ENCODE peak calls at places on chromosomes 2 and 18, in four cellular contexts. One of them, this sample, is unnamed.

GRCh38 chr2:81327916-81328315 is 1023.4 kb upstream of the LRRTM1 start:
- DNase-seq in neural progenitor cell: no peak
- DNase-seq in esophagus squamous epithelium: no peak
- DNase-seq in uterus: no peak
- DNase-seq in this sample: no peak

GRCh38 chr2:139835101-139835500 is 1054.9 kb upstream of the NXPH2 start:
- DNase-seq in neural progenitor cell: no peak
- DNase-seq in esophagus squamous epithelium: no peak
- DNase-seq in uterus: no peak
- DNase-seq in this sample: no peak

GRCh38 chr2:176128172-176129012 is 1.1 kb upstream of the HOXD8 start:
- DNase-seq in uterus: peak; percentile 48
- DNase-seq in neural progenitor cell: peak; percentile 68
- DNase-seq in esophagus squamous epithelium: no peak
- DNase-seq in this sample: no peak

GRCh38 chr2:84386326-84386995 is 72.6 kb downstream of the SUCLG1 start:
- DNase-seq in neural progenitor cell: peak; percentile 46
- DNase-seq in uterus: no peak
- DNase-seq in esophagus squamous epithelium: no peak
- DNase-seq in this sample: no peak

GRCh38 chr2:119327431-119327830 is 39.2 kb downstream of the C2orf76 start:
- DNase-seq in neural progenitor cell: no peak
- DNase-seq in esophagus squamous epithelium: no peak
- DNase-seq in uterus: no peak
- DNase-seq in this sample: no peak

GRCh38 chr2:3631851-3632659 is 25.9 kb upstream of the ALLC start:
- DNase-seq in neural progenitor cell: no peak
- DNase-seq in uterus: peak; percentile 10
- DNase-seq in esophagus squamous epithelium: no peak
- DNase-seq in this sample: peak; percentile 2

GRCh38 chr2:9285385-9285784 is 78.8 kb downstream of the ASAP2 start:
- DNase-seq in esophagus squamous epithelium: no peak
- DNase-seq in uterus: no peak
- DNase-seq in neural progenitor cell: no peak
- DNase-seq in this sample: no peak

GRCh38 chr2:7567646-7568045 is 650.4 kb downstream of the RNF144A start:
- DNase-seq in uterus: no peak
- DNase-seq in neural progenitor cell: no peak
- DNase-seq in esophagus squamous epithelium: no peak
- DNase-seq in this sample: no peak

GRCh38 chr18:63848159-63848558 is 39.3 kb upstream of the SERPINB2 start:
- DNase-seq in esophagus squamous epithelium: no peak
- DNase-seq in uterus: no peak
- DNase-seq in neural progenitor cell: peak; percentile 66
- DNase-seq in this sample: no peak

GRCh38 chr18:77052297-77052645 is 80.3 kb downstream of the MBP start:
- DNase-seq in neural progenitor cell: no peak
- DNase-seq in uterus: no peak
- DNase-seq in esophagus squamous epithelium: no peak
- DNase-seq in this sample: no peak
- H3K4me1 ChIP-seq in neural progenitor cell: peaks cover 24% of the 10 kb centered on the region
- H3K4me1 ChIP-seq in uterus: no peaks in the 10 kb centered on the region
- H3K4me1 ChIP-seq in esophagus squamous epithelium: peaks cover 72% of the 10 kb centered on the region
- H3K4me1 ChIP-seq in this sample: peaks cover 36% of the 10 kb centered on the region

GRCh38 chr18:10851824-10852225 is 297.5 kb downstream of the PIEZO2 start:
- DNase-seq in neural progenitor cell: peak; percentile 62
- DNase-seq in esophagus squamous epithelium: no peak
- DNase-seq in uterus: no peak
- DNase-seq in this sample: no peak
- TF ChIP-seq CTCF in neural progenitor cell: peak; percentile 88
- TF ChIP-seq CTCF in esophagus squamous epithelium: peak; percentile 70
- TF ChIP-seq CTCF in uterus: peak; percentile 63
- TF ChIP-seq CTCF in this sample: peak; percentile 74

DNA sequence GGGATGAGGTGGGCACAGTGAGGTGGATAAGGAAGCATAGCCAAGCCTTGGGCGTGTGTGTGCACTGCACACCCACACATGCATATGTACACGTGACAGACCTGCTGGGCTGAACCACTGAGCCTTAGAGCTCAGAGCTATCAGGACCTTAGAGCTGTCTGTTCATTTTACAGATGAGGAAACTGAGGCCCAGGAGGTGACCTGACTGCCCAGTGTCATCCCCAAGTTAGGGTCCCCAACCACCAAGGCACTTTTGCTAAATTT is 8.2 kb upstream of the SNED1 start:
- DNase-seq in neural progenitor cell: no peak
- DNase-seq in esophagus squamous epithelium: no peak
- DNase-seq in uterus: no peak
- DNase-seq in this sample: no peak
- H3K4me1 ChIP-seq in neural progenitor cell: peaks cover 4% of the 10 kb centered on the region
- H3K4me1 ChIP-seq in esophagus squamous epithelium: peaks cover 77% of the 10 kb centered on the region
- H3K4me1 ChIP-seq in uterus: no peaks in the 10 kb centered on the region
- H3K4me1 ChIP-seq in this sample: peaks cover 33% of the 10 kb centered on the region

DNA sequence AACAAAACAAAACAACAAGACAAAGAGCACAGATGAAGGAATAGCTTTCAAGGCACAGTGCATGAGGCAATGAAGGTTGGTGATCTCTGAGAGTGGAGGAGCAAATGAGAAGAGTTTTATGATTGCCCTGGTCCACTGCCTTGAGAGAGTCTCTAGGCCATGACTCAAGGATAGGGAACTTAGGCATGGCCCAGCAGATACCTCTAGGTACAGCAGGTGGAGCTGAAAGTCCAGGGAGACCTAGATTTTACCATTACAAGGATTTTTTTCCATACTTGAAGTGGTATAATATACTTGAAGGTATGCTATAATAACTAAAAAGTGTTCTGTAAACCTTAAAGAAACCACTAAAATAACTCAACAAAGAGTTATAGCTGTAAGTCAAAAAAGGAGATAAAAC is 239.5 kb upstream of the KLHL29 start:
- DNase-seq in esophagus squamous epithelium: no peak
- DNase-seq in neural progenitor cell: no peak
- DNase-seq in uterus: no peak
- DNase-seq in this sample: no peak
- TF ChIP-seq CTCF in esophagus squamous epithelium: no peak
- TF ChIP-seq CTCF in neural progenitor cell: no peak
- TF ChIP-seq CTCF in uterus: no peak
- TF ChIP-seq CTCF in this sample: no peak